ENCODE peak calls at places on chromosomes 16 and 17, in nine cellular contexts. One of them, this sample, is unnamed.

GRCh38 chr17:7841622-7842379 is 7.8 kb downstream of the KDM6B start:
- DNase-seq in Daoy: peak; percentile 92
- DNase-seq in endothelial cell of umbilical vein: peak; percentile 92
- DNase-seq in progenitor cell of endocrine pancreas: peak; percentile 97
- DNase-seq in activated CD4-positive, alpha-beta memory T cell treated with anti-CD3 and anti-CD28 coated beads, Interleukin-2, amount 10 ng/mL, durations not matched to agents 7 days and 5 days: peak; percentile 85
- DNase-seq in PC-3: peak; percentile 83
- DNase-seq in cardiac fibroblast: peak; percentile 93
- DNase-seq in stimulated activated CD4-positive, alpha-beta T cell treated with anti-CD3 and anti-CD28 coated beads, TNF-alpha, amount 100 ng/mL, for 4 hours: peak; percentile 96
- DNase-seq in T-helper 2 cell: peak; percentile 92
- DNase-seq in this sample: peak; percentile 94

GRCh38 chr16:8956265-8957060 is 7.2 kb downstream of the USP7 start:
- DNase-seq in T-helper 2 cell: no peak
- DNase-seq in progenitor cell of endocrine pancreas: no peak
- DNase-seq in activated CD4-positive, alpha-beta memory T cell treated with anti-CD3 and anti-CD28 coated beads, Interleukin-2, amount 10 ng/mL, durations not matched to agents 7 days and 5 days: no peak
- DNase-seq in PC-3: no peak
- DNase-seq in Daoy: no peak
- DNase-seq in stimulated activated CD4-positive, alpha-beta T cell treated with anti-CD3 and anti-CD28 coated beads, TNF-alpha, amount 100 ng/mL, for 4 hours: no peak
- DNase-seq in endothelial cell of umbilical vein: no peak
- DNase-seq in cardiac fibroblast: no peak
- DNase-seq in this sample: no peak

GRCh38 chr17:35577826-35578194 is 561 bp downstream of the PEX12 start:
- DNase-seq in activated CD4-positive, alpha-beta memory T cell treated with anti-CD3 and anti-CD28 coated beads, Interleukin-2, amount 10 ng/mL, durations not matched to agents 7 days and 5 days: no peak
- DNase-seq in endothelial cell of umbilical vein: no peak
- DNase-seq in progenitor cell of endocrine pancreas: no peak
- DNase-seq in T-helper 2 cell: no peak
- DNase-seq in stimulated activated CD4-positive, alpha-beta T cell treated with anti-CD3 and anti-CD28 coated beads, TNF-alpha, amount 100 ng/mL, for 4 hours: no peak
- DNase-seq in PC-3: no peak
- DNase-seq in Daoy: peak; percentile 27
- DNase-seq in cardiac fibroblast: peak; percentile 29
- DNase-seq in this sample: peak; percentile 46

GRCh38 chr17:57442914-57443571 is 186.7 kb downstream of the MSI2 start:
- DNase-seq in Daoy: peak; percentile 74
- DNase-seq in T-helper 2 cell: peak; percentile 41
- DNase-seq in endothelial cell of umbilical vein: peak; percentile 33
- DNase-seq in activated CD4-positive, alpha-beta memory T cell treated with anti-CD3 and anti-CD28 coated beads, Interleukin-2, amount 10 ng/mL, durations not matched to agents 7 days and 5 days: peak; percentile 65
- DNase-seq in cardiac fibroblast: peak; percentile 39
- DNase-seq in progenitor cell of endocrine pancreas: no peak
- DNase-seq in stimulated activated CD4-positive, alpha-beta T cell treated with anti-CD3 and anti-CD28 coated beads, TNF-alpha, amount 100 ng/mL, for 4 hours: peak; percentile 57
- DNase-seq in PC-3: peak; percentile 39
- DNase-seq in this sample: peak; percentile 74

GRCh38 chr16:27242398-27242797 is 26.2 kb downstream of the NSMCE1 start:
- DNase-seq in stimulated activated CD4-positive, alpha-beta T cell treated with anti-CD3 and anti-CD28 coated beads, TNF-alpha, amount 100 ng/mL, for 4 hours: no peak
- DNase-seq in T-helper 2 cell: no peak
- DNase-seq in PC-3: no peak
- DNase-seq in endothelial cell of umbilical vein: no peak
- DNase-seq in cardiac fibroblast: no peak
- DNase-seq in Daoy: no peak
- DNase-seq in activated CD4-positive, alpha-beta memory T cell treated with anti-CD3 and anti-CD28 coated beads, Interleukin-2, amount 10 ng/mL, durations not matched to agents 7 days and 5 days: no peak
- DNase-seq in progenitor cell of endocrine pancreas: no peak
- DNase-seq in this sample: no peak

GRCh38 chr17:33178641-33179040 is 114.5 kb downstream of the ASIC2 start:
- DNase-seq in progenitor cell of endocrine pancreas: no peak
- DNase-seq in stimulated activated CD4-positive, alpha-beta T cell treated with anti-CD3 and anti-CD28 coated beads, TNF-alpha, amount 100 ng/mL, for 4 hours: no peak
- DNase-seq in PC-3: no peak
- DNase-seq in cardiac fibroblast: no peak
- DNase-seq in endothelial cell of umbilical vein: no peak
- DNase-seq in activated CD4-positive, alpha-beta memory T cell treated with anti-CD3 and anti-CD28 coated beads, Interleukin-2, amount 10 ng/mL, durations not matched to agents 7 days and 5 days: no peak
- DNase-seq in T-helper 2 cell: no peak
- DNase-seq in Daoy: no peak
- DNase-seq in this sample: no peak

GRCh38 chr16:1929105-1929504 is 10.9 kb upstream of the HS3ST6 start:
- DNase-seq in T-helper 2 cell: no peak
- DNase-seq in Daoy: no peak
- DNase-seq in stimulated activated CD4-positive, alpha-beta T cell treated with anti-CD3 and anti-CD28 coated beads, TNF-alpha, amount 100 ng/mL, for 4 hours: no peak
- DNase-seq in cardiac fibroblast: no peak
- DNase-seq in progenitor cell of endocrine pancreas: no peak
- DNase-seq in activated CD4-positive, alpha-beta memory T cell treated with anti-CD3 and anti-CD28 coated beads, Interleukin-2, amount 10 ng/mL, durations not matched to agents 7 days and 5 days: no peak
- DNase-seq in endothelial cell of umbilical vein: no peak
- DNase-seq in PC-3: no peak
- DNase-seq in this sample: peak; percentile 26

GRCh38 chr17:67105213-67105612 is 60.9 kb downstream of the CACNG1 start:
- DNase-seq in cardiac fibroblast: peak; percentile 86
- DNase-seq in endothelial cell of umbilical vein: no peak
- DNase-seq in progenitor cell of endocrine pancreas: no peak
- DNase-seq in T-helper 2 cell: no peak
- DNase-seq in PC-3: no peak
- DNase-seq in activated CD4-positive, alpha-beta memory T cell treated with anti-CD3 and anti-CD28 coated beads, Interleukin-2, amount 10 ng/mL, durations not matched to agents 7 days and 5 days: no peak
- DNase-seq in stimulated activated CD4-positive, alpha-beta T cell treated with anti-CD3 and anti-CD28 coated beads, TNF-alpha, amount 100 ng/mL, for 4 hours: no peak
- DNase-seq in Daoy: no peak
- DNase-seq in this sample: no peak

GRCh38 chr16:81457326-81458133 is 12.9 kb downstream of the CMIP start:
- DNase-seq in PC-3: no peak
- DNase-seq in endothelial cell of umbilical vein: peak; percentile 43
- DNase-seq in T-helper 2 cell: no peak
- DNase-seq in cardiac fibroblast: peak; percentile 73
- DNase-seq in Daoy: peak; percentile 72
- DNase-seq in stimulated activated CD4-positive, alpha-beta T cell treated with anti-CD3 and anti-CD28 coated beads, TNF-alpha, amount 100 ng/mL, for 4 hours: no peak
- DNase-seq in activated CD4-positive, alpha-beta memory T cell treated with anti-CD3 and anti-CD28 coated beads, Interleukin-2, amount 10 ng/mL, durations not matched to agents 7 days and 5 days: no peak
- DNase-seq in progenitor cell of endocrine pancreas: no peak
- DNase-seq in this sample: peak; percentile 70

GRCh38 chr17:40130352-40131042 is 8.7 kb downstream of the MSL1 start:
- DNase-seq in progenitor cell of endocrine pancreas: no peak
- DNase-seq in stimulated activated CD4-positive, alpha-beta T cell treated with anti-CD3 and anti-CD28 coated beads, TNF-alpha, amount 100 ng/mL, for 4 hours: no peak
- DNase-seq in PC-3: no peak
- DNase-seq in cardiac fibroblast: peak; percentile 45
- DNase-seq in T-helper 2 cell: no peak
- DNase-seq in Daoy: no peak
- DNase-seq in activated CD4-positive, alpha-beta memory T cell treated with anti-CD3 and anti-CD28 coated beads, Interleukin-2, amount 10 ng/mL, durations not matched to agents 7 days and 5 days: no peak
- DNase-seq in endothelial cell of umbilical vein: no peak
- DNase-seq in this sample: no peak

GRCh38 chr17:50425682-50426471 is at the start of gene ACSF2:
- DNase-seq in T-helper 2 cell: peak; percentile 57
- DNase-seq in PC-3: peak; percentile 76
- DNase-seq in activated CD4-positive, alpha-beta memory T cell treated with anti-CD3 and anti-CD28 coated beads, Interleukin-2, amount 10 ng/mL, durations not matched to agents 7 days and 5 days: peak; percentile 82
- DNase-seq in progenitor cell of endocrine pancreas: peak; percentile 35
- DNase-seq in cardiac fibroblast: peak; percentile 47
- DNase-seq in stimulated activated CD4-positive, alpha-beta T cell treated with anti-CD3 and anti-CD28 coated beads, TNF-alpha, amount 100 ng/mL, for 4 hours: peak; percentile 55
- DNase-seq in endothelial cell of umbilical vein: peak; percentile 42
- DNase-seq in Daoy: peak; percentile 59
- DNase-seq in this sample: peak; percentile 35

GRCh38 chr16:66375451-66375850 is 9.0 kb downstream of the CDH5 start:
- DNase-seq in activated CD4-positive, alpha-beta memory T cell treated with anti-CD3 and anti-CD28 coated beads, Interleukin-2, amount 10 ng/mL, durations not matched to agents 7 days and 5 days: no peak
- DNase-seq in progenitor cell of endocrine pancreas: no peak
- DNase-seq in PC-3: no peak
- DNase-seq in cardiac fibroblast: no peak
- DNase-seq in stimulated activated CD4-positive, alpha-beta T cell treated with anti-CD3 and anti-CD28 coated beads, TNF-alpha, amount 100 ng/mL, for 4 hours: no peak
- DNase-seq in endothelial cell of umbilical vein: peak; percentile 35
- DNase-seq in Daoy: no peak
- DNase-seq in T-helper 2 cell: no peak
- DNase-seq in this sample: peak; percentile 72

GRCh38 chr17:16354585-16354984 is 1.3 kb upstream of the CENPV start:
- DNase-seq in T-helper 2 cell: no peak
- DNase-seq in progenitor cell of endocrine pancreas: no peak
- DNase-seq in Daoy: no peak
- DNase-seq in PC-3: no peak
- DNase-seq in activated CD4-positive, alpha-beta memory T cell treated with anti-CD3 and anti-CD28 coated beads, Interleukin-2, amount 10 ng/mL, durations not matched to agents 7 days and 5 days: no peak
- DNase-seq in stimulated activated CD4-positive, alpha-beta T cell treated with anti-CD3 and anti-CD28 coated beads, TNF-alpha, amount 100 ng/mL, for 4 hours: no peak
- DNase-seq in endothelial cell of umbilical vein: no peak
- DNase-seq in cardiac fibroblast: no peak
- DNase-seq in this sample: no peak

GRCh38 chr17:13590441-13590840 is 11.3 kb downstream of the HS3ST3A1 start:
- DNase-seq in Daoy: no peak
- DNase-seq in T-helper 2 cell: no peak
- DNase-seq in activated CD4-positive, alpha-beta memory T cell treated with anti-CD3 and anti-CD28 coated beads, Interleukin-2, amount 10 ng/mL, durations not matched to agents 7 days and 5 days: no peak
- DNase-seq in progenitor cell of endocrine pancreas: no peak
- DNase-seq in PC-3: no peak
- DNase-seq in cardiac fibroblast: peak; percentile 57
- DNase-seq in stimulated activated CD4-positive, alpha-beta T cell treated with anti-CD3 and anti-CD28 coated beads, TNF-alpha, amount 100 ng/mL, for 4 hours: no peak
- DNase-seq in endothelial cell of umbilical vein: no peak
- DNase-seq in this sample: no peak

GRCh38 chr17:81339502-81340296 is 44.6 kb upstream of the SLC38A10 start:
- DNase-seq in stimulated activated CD4-positive, alpha-beta T cell treated with anti-CD3 and anti-CD28 coated beads, TNF-alpha, amount 100 ng/mL, for 4 hours: no peak
- DNase-seq in endothelial cell of umbilical vein: no peak
- DNase-seq in progenitor cell of endocrine pancreas: peak; percentile 81
- DNase-seq in activated CD4-positive, alpha-beta memory T cell treated with anti-CD3 and anti-CD28 coated beads, Interleukin-2, amount 10 ng/mL, durations not matched to agents 7 days and 5 days: no peak
- DNase-seq in T-helper 2 cell: no peak
- DNase-seq in Daoy: no peak
- DNase-seq in PC-3: peak; percentile 32
- DNase-seq in cardiac fibroblast: no peak
- DNase-seq in this sample: no peak

GRCh38 chr16:87559976-87560375 is 42.3 kb upstream of the JPH3 start:
- DNase-seq in progenitor cell of endocrine pancreas: no peak
- DNase-seq in stimulated activated CD4-positive, alpha-beta T cell treated with anti-CD3 and anti-CD28 coated beads, TNF-alpha, amount 100 ng/mL, for 4 hours: no peak
- DNase-seq in activated CD4-positive, alpha-beta memory T cell treated with anti-CD3 and anti-CD28 coated beads, Interleukin-2, amount 10 ng/mL, durations not matched to agents 7 days and 5 days: no peak
- DNase-seq in Daoy: no peak
- DNase-seq in cardiac fibroblast: peak; percentile 18
- DNase-seq in T-helper 2 cell: no peak
- DNase-seq in endothelial cell of umbilical vein: peak; percentile 83
- DNase-seq in PC-3: no peak
- DNase-seq in this sample: peak; percentile 68

GRCh38 chr17:62187681-62188080 is 122.6 kb upstream of the MED13 start:
- DNase-seq in activated CD4-positive, alpha-beta memory T cell treated with anti-CD3 and anti-CD28 coated beads, Interleukin-2, amount 10 ng/mL, durations not matched to agents 7 days and 5 days: no peak
- DNase-seq in Daoy: peak; percentile 66
- DNase-seq in cardiac fibroblast: peak; percentile 16
- DNase-seq in endothelial cell of umbilical vein: no peak
- DNase-seq in T-helper 2 cell: no peak
- DNase-seq in progenitor cell of endocrine pancreas: no peak
- DNase-seq in stimulated activated CD4-positive, alpha-beta T cell treated with anti-CD3 and anti-CD28 coated beads, TNF-alpha, amount 100 ng/mL, for 4 hours: no peak
- DNase-seq in PC-3: peak; percentile 58
- DNase-seq in this sample: peak; percentile 13

GRCh38 chr17:28563475-28563874 is 7.8 kb downstream of the PIGS start:
- DNase-seq in activated CD4-positive, alpha-beta memory T cell treated with anti-CD3 and anti-CD28 coated beads, Interleukin-2, amount 10 ng/mL, durations not matched to agents 7 days and 5 days: no peak
- DNase-seq in progenitor cell of endocrine pancreas: no peak
- DNase-seq in T-helper 2 cell: no peak
- DNase-seq in Daoy: no peak
- DNase-seq in PC-3: no peak
- DNase-seq in stimulated activated CD4-positive, alpha-beta T cell treated with anti-CD3 and anti-CD28 coated beads, TNF-alpha, amount 100 ng/mL, for 4 hours: no peak
- DNase-seq in endothelial cell of umbilical vein: peak; percentile 38
- DNase-seq in cardiac fibroblast: peak; percentile 51
- DNase-seq in this sample: peak; percentile 55

GRCh38 chr16:55467898-55468297 is 11.1 kb upstream of the MMP2 start:
- DNase-seq in progenitor cell of endocrine pancreas: no peak
- DNase-seq in stimulated activated CD4-positive, alpha-beta T cell treated with anti-CD3 and anti-CD28 coated beads, TNF-alpha, amount 100 ng/mL, for 4 hours: no peak
- DNase-seq in cardiac fibroblast: no peak
- DNase-seq in activated CD4-positive, alpha-beta memory T cell treated with anti-CD3 and anti-CD28 coated beads, Interleukin-2, amount 10 ng/mL, durations not matched to agents 7 days and 5 days: no peak
- DNase-seq in endothelial cell of umbilical vein: no peak
- DNase-seq in T-helper 2 cell: no peak
- DNase-seq in Daoy: no peak
- DNase-seq in PC-3: no peak
- DNase-seq in this sample: no peak

GRCh38 chr17:4807534-4808377 is 804 bp downstream of the PLD2 start:
- DNase-seq in Daoy: no peak
- DNase-seq in PC-3: no peak
- DNase-seq in stimulated activated CD4-positive, alpha-beta T cell treated with anti-CD3 and anti-CD28 coated beads, TNF-alpha, amount 100 ng/mL, for 4 hours: no peak
- DNase-seq in endothelial cell of umbilical vein: no peak
- DNase-seq in T-helper 2 cell: no peak
- DNase-seq in cardiac fibroblast: no peak
- DNase-seq in activated CD4-positive, alpha-beta memory T cell treated with anti-CD3 and anti-CD28 coated beads, Interleukin-2, amount 10 ng/mL, durations not matched to agents 7 days and 5 days: no peak
- DNase-seq in progenitor cell of endocrine pancreas: no peak
- DNase-seq in this sample: no peak

GRCh38 chr16:66427871-66428681 is 981 bp downstream of the BEAN1 start:
- DNase-seq in endothelial cell of umbilical vein: no peak
- DNase-seq in stimulated activated CD4-positive, alpha-beta T cell treated with anti-CD3 and anti-CD28 coated beads, TNF-alpha, amount 100 ng/mL, for 4 hours: no peak
- DNase-seq in cardiac fibroblast: no peak
- DNase-seq in progenitor cell of endocrine pancreas: no peak
- DNase-seq in Daoy: peak; percentile 5
- DNase-seq in activated CD4-positive, alpha-beta memory T cell treated with anti-CD3 and anti-CD28 coated beads, Interleukin-2, amount 10 ng/mL, durations not matched to agents 7 days and 5 days: no peak
- DNase-seq in PC-3: no peak
- DNase-seq in T-helper 2 cell: no peak
- DNase-seq in this sample: no peak

GRCh38 chr17:45050680-45051059 is 762 bp downstream of the DCAKD start:
- DNase-seq in activated CD4-positive, alpha-beta memory T cell treated with anti-CD3 and anti-CD28 coated beads, Interleukin-2, amount 10 ng/mL, durations not matched to agents 7 days and 5 days: peak; percentile 45
- DNase-seq in PC-3: no peak
- DNase-seq in cardiac fibroblast: peak; percentile 34
- DNase-seq in endothelial cell of umbilical vein: peak; percentile 44
- DNase-seq in progenitor cell of endocrine pancreas: no peak
- DNase-seq in stimulated activated CD4-positive, alpha-beta T cell treated with anti-CD3 and anti-CD28 coated beads, TNF-alpha, amount 100 ng/mL, for 4 hours: peak; percentile 20
- DNase-seq in T-helper 2 cell: peak; percentile 8
- DNase-seq in Daoy: peak; percentile 62
- DNase-seq in this sample: peak; percentile 26

This sample was measured in lung microvascular endothelial cell.